ENCODE peak calls at places on chromosomes 11 and 22, in four cellular contexts. One of them, this sample, is unnamed.

GRCh38 chr11:60757231-60757800 is 649 bp downstream of the MS4A15 start:
- DNase-seq in fibroblast of lung: no peak
- DNase-seq in Karpas-422: no peak
- DNase-seq in SK-N-SH: no peak
- DNase-seq in this sample: no peak

GRCh38 chr11:107018902-107019493 is 722 bp upstream of the GUCY1A2 start:
- DNase-seq in fibroblast of lung: peak; percentile 85
- DNase-seq in Karpas-422: no peak
- DNase-seq in SK-N-SH: peak; percentile 46
- DNase-seq in this sample: no peak

GRCh38 chr11:86818466-86819282 is 18.3 kb downstream of the PRSS23 start:
- DNase-seq in SK-N-SH: peak; percentile 51
- DNase-seq in Karpas-422: peak; percentile 93
- DNase-seq in fibroblast of lung: peak; percentile 73
- DNase-seq in this sample: peak; percentile 58

GRCh38 chr11:96279421-96280290 is 63.3 kb downstream of the MAML2 start:
- DNase-seq in SK-N-SH: no peak
- DNase-seq in fibroblast of lung: peak; percentile 74
- DNase-seq in Karpas-422: no peak
- DNase-seq in this sample: no peak

GRCh38 chr11:16217631-16218030 is 138.7 kb downstream of the SOX6 start:
- DNase-seq in fibroblast of lung: peak; percentile 70
- DNase-seq in Karpas-422: no peak
- DNase-seq in SK-N-SH: no peak
- DNase-seq in this sample: no peak

GRCh38 chr11:114274637-114275036 is 21.6 kb upstream of the NNMT start:
- DNase-seq in Karpas-422: no peak
- DNase-seq in SK-N-SH: no peak
- DNase-seq in fibroblast of lung: no peak
- DNase-seq in this sample: no peak

GRCh38 chr11:575324-575995 is 810 bp upstream of the PHRF1 start:
- DNase-seq in Karpas-422: no peak
- DNase-seq in SK-N-SH: no peak
- DNase-seq in fibroblast of lung: no peak
- DNase-seq in this sample: peak; percentile 78

GRCh38 chr22:39960791-39961746 is 872 bp downstream of the TMA7B start:
- DNase-seq in Karpas-422: no peak
- DNase-seq in fibroblast of lung: peak; percentile 99
- DNase-seq in SK-N-SH: no peak
- DNase-seq in this sample: no peak

GRCh38 chr11:18384157-18384641 is 10.2 kb upstream of the LDHA start:
- DNase-seq in Karpas-422: no peak
- DNase-seq in fibroblast of lung: peak; percentile 85
- DNase-seq in SK-N-SH: peak; percentile 74
- DNase-seq in this sample: peak; percentile 45

GRCh38 chr11:16917941-16918340 is 96.3 kb downstream of the PLEKHA7 start:
- DNase-seq in fibroblast of lung: peak; percentile 55
- DNase-seq in Karpas-422: no peak
- DNase-seq in SK-N-SH: no peak
- DNase-seq in this sample: no peak

GRCh38 chr22:36884314-36885158 is 23.7 kb downstream of the NCF4 start:
- DNase-seq in Karpas-422: no peak
- DNase-seq in SK-N-SH: no peak
- DNase-seq in fibroblast of lung: peak; percentile 40
- DNase-seq in this sample: no peak

GRCh38 chr22:37492428-37493344 is 6.5 kb upstream of the MFNG start:
- DNase-seq in SK-N-SH: peak; percentile 69
- DNase-seq in fibroblast of lung: peak; percentile 48
- DNase-seq in Karpas-422: peak; percentile 88
- DNase-seq in this sample: peak; percentile 84

GRCh38 chr22:42622061-42622710 is 7.5 kb upstream of the POLDIP3 start:
- DNase-seq in fibroblast of lung: no peak
- DNase-seq in Karpas-422: no peak
- DNase-seq in SK-N-SH: no peak
- DNase-seq in this sample: no peak

GRCh38 chr11:96943970-96944369 is 554.2 kb downstream of the JRKL start:
- DNase-seq in SK-N-SH: no peak
- DNase-seq in Karpas-422: no peak
- DNase-seq in fibroblast of lung: no peak
- DNase-seq in this sample: no peak

GRCh38 chr11:102830328-102830727 is 13.1 kb downstream of the MMP3 start:
- DNase-seq in SK-N-SH: no peak
- DNase-seq in fibroblast of lung: peak; percentile 72
- DNase-seq in Karpas-422: no peak
- DNase-seq in this sample: no peak

GRCh38 chr11:57276857-57277505 is 39.9 kb upstream of the APLNR start:
- DNase-seq in Karpas-422: no peak
- DNase-seq in fibroblast of lung: no peak
- DNase-seq in SK-N-SH: no peak
- DNase-seq in this sample: no peak

GRCh38 chr22:27820896-27821866 is 19.6 kb upstream of the MN1 start:
- DNase-seq in fibroblast of lung: peak; percentile 27
- DNase-seq in SK-N-SH: peak; percentile 36
- DNase-seq in Karpas-422: no peak
- DNase-seq in this sample: no peak

GRCh38 chr11:5285703-5286102 is 16.0 kb upstream of the HBE1 start:
- DNase-seq in SK-N-SH: no peak
- DNase-seq in fibroblast of lung: no peak
- DNase-seq in Karpas-422: no peak
- DNase-seq in this sample: no peak

GRCh38 chr11:117654856-117655255 is 142.2 kb downstream of the DSCAML1 start:
- DNase-seq in fibroblast of lung: no peak
- DNase-seq in SK-N-SH: peak; percentile 86
- DNase-seq in Karpas-422: no peak
- DNase-seq in this sample: no peak

GRCh38 chr11:114178656-114179055 is 117.5 kb upstream of the NNMT start:
- DNase-seq in SK-N-SH: no peak
- DNase-seq in fibroblast of lung: no peak
- DNase-seq in Karpas-422: no peak
- DNase-seq in this sample: no peak

GRCh38 chr11:48017105-48017874 is 36.9 kb downstream of the PTPRJ start:
- DNase-seq in fibroblast of lung: no peak
- DNase-seq in Karpas-422: no peak
- DNase-seq in SK-N-SH: no peak
- DNase-seq in this sample: peak; percentile 53

GRCh38 chr11:34358258-34358665 is 452 bp upstream of the ABTB2 start:
- DNase-seq in SK-N-SH: no peak
- DNase-seq in Karpas-422: no peak
- DNase-seq in fibroblast of lung: peak; percentile 76
- DNase-seq in this sample: no peak

GRCh38 chr22:45504703-45505341 is 2.1 kb downstream of the FBLN1 start:
- DNase-seq in SK-N-SH: peak; percentile 74
- DNase-seq in fibroblast of lung: peak; percentile 49
- DNase-seq in Karpas-422: no peak
- DNase-seq in this sample: no peak
- H3K79me2 ChIP-seq in SK-N-SH: peaks cover 64% of the 10 kb centered on the region
- H3K79me2 ChIP-seq in fibroblast of lung: peaks cover 22% of the 10 kb centered on the region
- H3K79me2 ChIP-seq in Karpas-422: no peaks in the 10 kb centered on the region
- H3K79me2 ChIP-seq in this sample: no peaks in the 10 kb centered on the region

DNA sequence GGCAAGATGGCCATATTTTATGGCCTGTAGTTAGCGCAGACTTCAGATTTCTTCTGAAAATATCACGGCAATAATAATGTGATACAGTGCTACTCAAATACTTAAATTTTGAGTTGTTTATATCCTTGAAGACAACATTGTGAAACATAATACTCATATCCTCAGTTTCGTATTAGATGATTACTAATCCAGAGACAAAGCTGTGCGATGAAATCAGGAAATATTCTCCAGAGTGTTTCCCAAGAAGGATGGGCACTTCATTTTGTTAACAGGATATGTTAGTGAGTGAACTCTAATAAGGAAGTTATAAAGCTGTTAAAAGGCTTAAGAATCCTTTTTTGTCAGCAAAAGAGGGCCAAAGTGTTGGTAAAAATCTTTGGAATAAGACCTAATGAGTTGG is 4.0 kb upstream of the PIK3IP1 start:
- DNase-seq in fibroblast of lung: no peak
- DNase-seq in Karpas-422: no peak
- DNase-seq in SK-N-SH: no peak
- DNase-seq in this sample: no peak
- H2AFZ ChIP-seq in fibroblast of lung: peak overlapping the region; percentile 43
- H2AFZ ChIP-seq in Karpas-422: no peak overlapping the region
- H2AFZ ChIP-seq in SK-N-SH: peak overlapping the region; percentile 71
- H2AFZ ChIP-seq in this sample: peak overlapping the region; percentile 40

DNA sequence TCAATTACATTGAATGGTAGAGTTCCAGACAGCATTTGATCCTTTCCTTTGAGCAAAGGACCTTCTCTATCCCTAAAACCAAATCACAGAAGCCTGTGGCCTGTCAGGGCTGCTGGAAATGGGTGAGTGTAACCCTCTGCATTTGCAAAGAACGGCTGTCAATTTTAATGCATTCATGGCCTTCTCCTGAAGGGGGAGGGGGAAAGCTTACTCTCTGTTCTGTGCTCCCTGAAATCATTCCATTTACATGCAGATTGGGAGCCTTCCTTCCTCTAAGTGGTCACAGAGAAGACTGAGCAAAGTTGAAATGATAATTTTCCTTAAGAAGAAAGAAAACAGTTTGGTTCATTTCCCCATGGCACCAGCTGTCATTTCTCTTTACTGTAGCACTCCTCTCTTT is 109.2 kb upstream of the KIRREL3 start:
- DNase-seq in Karpas-422: no peak
- DNase-seq in SK-N-SH: no peak
- DNase-seq in fibroblast of lung: no peak
- DNase-seq in this sample: no peak
- H3K4me2 ChIP-seq in Karpas-422: no peak overlapping the region
- H3K4me2 ChIP-seq in SK-N-SH: no peak overlapping the region
- H3K4me2 ChIP-seq in fibroblast of lung: no peak overlapping the region
- H3K4me2 ChIP-seq in this sample: no peak overlapping the region

GRCh38 chr22:41383085-41383484 is 1.3 kb downstream of the TEF start:
- DNase-seq in fibroblast of lung: no peak
- DNase-seq in SK-N-SH: no peak
- DNase-seq in Karpas-422: no peak
- DNase-seq in this sample: no peak
- H3K79me2 ChIP-seq in fibroblast of lung: peaks cover 4% of the 10 kb centered on the region
- H3K79me2 ChIP-seq in SK-N-SH: peaks cover 13% of the 10 kb centered on the region
- H3K79me2 ChIP-seq in Karpas-422: peaks cover 17% of the 10 kb centered on the region
- H3K79me2 ChIP-seq in this sample: no peaks in the 10 kb centered on the region

GRCh38 chr11:121451178-121451981 is 734 bp upstream of the SORL1 start:
- DNase-seq in fibroblast of lung: no peak
- DNase-seq in Karpas-422: peak; percentile 72
- DNase-seq in SK-N-SH: no peak
- DNase-seq in this sample: peak; percentile 79
- H2AFZ ChIP-seq in fibroblast of lung: peak overlapping the region; percentile 60
- H2AFZ ChIP-seq in Karpas-422: no peak overlapping the region
- H2AFZ ChIP-seq in SK-N-SH: peak overlapping the region; percentile 63
- H2AFZ ChIP-seq in this sample: no peak overlapping the region